ENCODE peak calls at places on chromosomes 5 and 9, in six cellular contexts. One of them, this sample, is unnamed.

GRCh38 chr5:5188377-5189020 is 48.4 kb downstream of the ADAMTS16 start:
- DNase-seq in right cardiac atrium: no peak
- DNase-seq in NCI-H69: peak
- DNase-seq in T-helper 1 cell: no peak
- DNase-seq in cardiac fibroblast: no peak
- DNase-seq in Kasumi-1: no peak
- DNase-seq in this sample: no peak

GRCh38 chr5:54063817-54064216 is 246.6 kb downstream of the ARL15 start:
- DNase-seq in T-helper 1 cell: no peak
- DNase-seq in cardiac fibroblast: peak
- DNase-seq in NCI-H69: no peak
- DNase-seq in Kasumi-1: no peak
- DNase-seq in right cardiac atrium: no peak
- DNase-seq in this sample: no peak

GRCh38 chr5:124408738-124409453 is 337.5 kb downstream of the ZNF608 start:
- DNase-seq in cardiac fibroblast: no peak
- DNase-seq in NCI-H69: peak
- DNase-seq in Kasumi-1: no peak
- DNase-seq in T-helper 1 cell: no peak
- DNase-seq in right cardiac atrium: no peak
- DNase-seq in this sample: no peak

GRCh38 chr5:139273322-139273571 is 20.3 kb upstream of the MATR3 start:
- DNase-seq in NCI-H69: peak
- DNase-seq in T-helper 1 cell: no peak
- DNase-seq in Kasumi-1: no peak
- DNase-seq in cardiac fibroblast: no peak
- DNase-seq in right cardiac atrium: no peak
- DNase-seq in this sample: no peak

GRCh38 chr9:93451762-93452709 is 551 bp downstream of the FAM120A start:
- DNase-seq in cardiac fibroblast: peak
- DNase-seq in right cardiac atrium: peak
- DNase-seq in Kasumi-1: no peak
- DNase-seq in NCI-H69: peak
- DNase-seq in T-helper 1 cell: peak
- DNase-seq in this sample: peak

GRCh38 chr9:124797343-124798103 is 20.6 kb downstream of the OLFML2A start:
- DNase-seq in Kasumi-1: no peak
- DNase-seq in NCI-H69: no peak
- DNase-seq in right cardiac atrium: no peak
- DNase-seq in cardiac fibroblast: no peak
- DNase-seq in T-helper 1 cell: no peak
- DNase-seq in this sample: peak

GRCh38 chr5:82523633-82524032 is 245.5 kb upstream of the RPS23 start:
- DNase-seq in T-helper 1 cell: no peak
- DNase-seq in NCI-H69: no peak
- DNase-seq in right cardiac atrium: no peak
- DNase-seq in Kasumi-1: no peak
- DNase-seq in cardiac fibroblast: no peak
- DNase-seq in this sample: no peak

GRCh38 chr5:124743534-124744169 is 2.8 kb downstream of the ZNF608 start:
- DNase-seq in NCI-H69: peak
- DNase-seq in cardiac fibroblast: peak
- DNase-seq in right cardiac atrium: no peak
- DNase-seq in T-helper 1 cell: no peak
- DNase-seq in Kasumi-1: peak
- DNase-seq in this sample: peak

GRCh38 chr5:133015466-133015865 is 10.9 kb downstream of the ZCCHC10 start:
- DNase-seq in right cardiac atrium: no peak
- DNase-seq in Kasumi-1: no peak
- DNase-seq in NCI-H69: no peak
- DNase-seq in T-helper 1 cell: no peak
- DNase-seq in cardiac fibroblast: no peak
- DNase-seq in this sample: no peak

GRCh38 chr9:16721972-16722371 is 148.5 kb downstream of the BNC2 start:
- DNase-seq in right cardiac atrium: peak
- DNase-seq in NCI-H69: peak
- DNase-seq in T-helper 1 cell: no peak
- DNase-seq in cardiac fibroblast: peak
- DNase-seq in Kasumi-1: no peak
- DNase-seq in this sample: no peak